ENCODE peak calls at places on chromosomes 1 and 21, in seven cellular contexts. F is IMR-90, L is neural progenitor cell, P is mesendoderm, T is mammary epithelial cell, K is fibroblast of lung, B is SK-N-SH. O is an unnamed sample.
A peak's percentile ranks its signal among the peaks of the same experiment; 100 is the strongest.

GRCh38 chr1:223887724-223888428 is 42.1 kb upstream of the TP53BP2 start:
- DNase-seq in F (peak; percentile 99), L (no peak), P (no peak), T (peak; percentile 74), K (peak; percentile 99), B (no peak), O (no peak)

GRCh38 chr1:202945483-202945882 is 12.6 kb downstream of the ADIPOR1 start:
- DNase-seq in F (no peak), L (no peak), P (no peak), T (no peak), K (no peak), B (no peak), O (no peak)

GRCh38 chr1:7177438-7178126 is 392.3 kb downstream of the CAMTA1 start:
- DNase-seq in F (no peak), L (peak; percentile 52), P (peak; percentile 49), T (no peak), K (no peak), B (no peak), O (no peak)

GRCh38 chr21:30268608-30269197 is 14.0 kb downstream of the KRTAP24-1 start:
- DNase-seq in F (no peak), L (peak; percentile 71), P (peak; percentile 77), T (no peak), K (no peak), B (peak; percentile 5), O (peak; percentile 22)

GRCh38 chr21:39033878-39034589 is 149.2 kb downstream of the PSMG1 start:
- DNase-seq in F (no peak), L (no peak), P (no peak), T (no peak), K (no peak), B (no peak), O (peak; percentile 94)

GRCh38 chr1:50699795-50700194 is 260.3 kb downstream of the FAF1 start:
- DNase-seq in F (no peak), L (no peak), P (no peak), T (no peak), K (no peak), B (no peak), O (no peak)

GRCh38 chr1:29675481-29676263 is 439.4 kb downstream of the PTPRU start:
- DNase-seq in F (no peak), L (no peak), P (peak; percentile 8), T (no peak), K (peak; percentile 35), B (no peak), O (peak; percentile 7)

GRCh38 chr21:43825936-43826622 is 36.7 kb downstream of the RRP1 start:
- DNase-seq in F (no peak), L (peak; percentile 43), P (peak; percentile 35), T (no peak), K (peak; percentile 7), B (peak; percentile 49), O (no peak)

GRCh38 chr1:114861384-114861783 is 6.7 kb downstream of the SYCP1 start:
- DNase-seq in F (no peak), L (no peak), P (no peak), T (no peak), K (no peak), B (no peak), O (no peak)

GRCh38 chr1:241749041-241749798 is 97.1 kb downstream of the WDR64 start:
- DNase-seq in F (no peak), L (no peak), P (no peak), T (peak; percentile 48), K (peak; percentile 44), B (no peak), O (no peak)

GRCh38 chr1:208231929-208232360 is 12.2 kb downstream of the PLXNA2 start:
- DNase-seq in F (peak; percentile 87), L (peak; percentile 31), P (peak; percentile 73), T (no peak), K (peak; percentile 80), B (peak; percentile 58), O (no peak)

GRCh38 chr1:23110391-23110790 is 58.3 kb downstream of the LUZP1 start:
- DNase-seq in F (no peak), L (no peak), P (no peak), T (no peak), K (no peak), B (no peak), O (no peak)

GRCh38 chr1:23114424-23115079 is 54.1 kb downstream of the LUZP1 start:
- DNase-seq in F (peak; percentile 40), L (no peak), P (no peak), T (peak; percentile 55), K (peak; percentile 55), B (no peak), O (no peak)

GRCh38 chr1:23108918-23109533 is 59.6 kb downstream of the LUZP1 start:
- DNase-seq in F (no peak), L (no peak), P (peak; percentile 67), T (no peak), K (no peak), B (no peak), O (no peak)

GRCh38 chr1:23116216-23116836 is 52.3 kb downstream of the LUZP1 start:
- DNase-seq in F (no peak), L (no peak), P (no peak), T (no peak), K (no peak), B (no peak), O (peak; percentile 12)

DNA sequence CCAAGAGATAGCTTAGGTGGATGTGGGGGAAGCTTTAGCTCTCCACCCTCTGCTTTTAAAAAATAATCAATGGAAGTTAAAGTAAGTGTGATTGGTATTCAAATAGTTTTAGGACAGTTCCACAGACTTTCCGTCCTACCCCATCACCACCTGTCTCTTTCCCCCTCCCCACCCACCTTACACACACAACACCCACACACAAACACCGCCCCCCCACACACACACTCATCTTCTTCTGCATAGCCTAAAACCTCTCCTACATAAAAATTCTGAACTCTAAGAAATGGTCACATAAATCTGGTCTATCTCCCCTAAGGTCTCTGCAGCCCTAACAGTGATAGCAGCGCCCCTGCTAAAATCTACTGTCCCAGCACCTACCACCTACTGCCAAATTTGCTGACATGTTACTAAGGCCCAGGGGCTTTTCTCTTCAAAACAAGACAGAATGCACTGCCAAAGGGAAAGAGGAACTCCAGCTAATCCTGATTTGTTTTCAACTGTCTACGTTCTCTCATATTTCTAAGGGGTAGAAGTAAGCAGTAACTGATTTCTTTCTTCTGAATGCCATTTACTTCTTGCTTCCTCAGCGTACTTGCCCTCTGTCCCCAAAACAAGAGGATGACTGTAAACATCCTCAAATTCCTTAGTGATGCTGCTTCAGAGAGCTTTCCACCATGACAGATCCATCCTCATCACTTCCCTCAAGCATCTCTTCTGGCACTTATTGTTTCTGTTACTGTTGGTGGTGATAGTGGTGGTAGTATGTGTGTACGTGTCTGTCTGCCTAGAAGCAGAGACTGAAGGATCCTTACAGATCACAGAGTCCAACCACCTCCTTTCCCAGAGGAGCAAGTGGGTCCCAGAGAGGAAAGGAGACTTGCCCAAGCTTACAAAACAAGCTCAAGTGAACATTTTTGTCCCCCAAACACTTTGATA is 56.8 kb downstream of the LUZP1 start:
- DNase-seq in F (peak; percentile 43), L (no peak), P (no peak), T (no peak), K (no peak), B (no peak), O (no peak)
- H3K4me1 ChIP-seq in F (peaks cover 11% of the 10 kb centered on the region), L (peaks cover 25% of the 10 kb centered on the region), P (no peaks in the 10 kb centered on the region), T (peaks cover 22% of the 10 kb centered on the region), K (peaks cover 9% of the 10 kb centered on the region), B (peaks cover 9% of the 10 kb centered on the region), O (no peaks in the 10 kb centered on the region)

DNA sequence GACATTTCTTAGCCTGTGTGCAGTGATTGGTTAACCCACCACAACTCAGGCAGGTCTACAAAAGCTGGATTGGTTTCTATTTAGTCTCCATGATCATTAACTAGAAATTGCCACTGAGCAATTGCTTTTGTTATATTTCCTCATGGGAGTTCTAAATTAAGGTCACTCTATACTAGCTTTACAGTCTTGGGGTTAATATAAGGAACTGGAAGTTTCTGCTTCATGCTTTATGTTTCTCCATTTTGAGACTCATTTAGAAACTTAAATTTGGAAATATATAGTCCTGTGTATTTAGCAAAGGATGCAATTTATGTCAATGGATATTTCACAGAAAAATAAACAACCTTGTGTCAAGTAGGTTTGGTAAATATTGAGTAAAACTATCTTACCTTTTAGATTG is 137.5 kb downstream of the HLX start:
- DNase-seq in F (no peak), L (no peak), P (no peak), T (no peak), K (no peak), B (no peak), O (no peak)
- H3K9ac ChIP-seq in F (no peak overlapping the region), L (no peak overlapping the region), P (no peak overlapping the region), T (no peak overlapping the region), K (no peak overlapping the region), B (no peak overlapping the region), O (no peak overlapping the region)

GRCh38 chr1:150259758-150260669 is 2.4 kb downstream of the CA14 start:
- DNase-seq in F (no peak), L (peak; percentile 90), P (peak; percentile 94), T (peak; percentile 56), K (peak; percentile 22), B (peak; percentile 21), O (peak; percentile 80)
- H3K27ac ChIP-seq in F (no peak overlapping the region), L (peak overlapping the region; percentile 83), P (peak overlapping the region; percentile 88), T (peak overlapping the region; percentile 19), K (no peak overlapping the region), B (no peak overlapping the region), O (peak overlapping the region; percentile 55)

GRCh38 chr1:209648931-209649776 is 3.1 kb downstream of the LAMB3 start:
- DNase-seq in F (peak; percentile 96), L (no peak), P (no peak), T (peak; percentile 81), K (peak; percentile 93), B (no peak), O (peak; percentile 59)
- H3K4me1 ChIP-seq in F (peaks cover 25% of the 10 kb centered on the region), L (peaks cover 4% of the 10 kb centered on the region), P (no peaks in the 10 kb centered on the region), T (peaks cover 50% of the 10 kb centered on the region), K (peaks cover 43% of the 10 kb centered on the region), B (peaks cover 66% of the 10 kb centered on the region), O (peaks cover 25% of the 10 kb centered on the region)

GRCh38 chr1:178724734-178725602 is at the start of gene RALGPS2:
- DNase-seq in F (peak; percentile 67), L (peak; percentile 95), P (peak; percentile 90), T (peak; percentile 80), K (peak; percentile 74), B (peak; percentile 96), O (peak; percentile 67)

GRCh38 chr1:178723541-178723940 is 1.5 kb upstream of the RALGPS2 start:
- DNase-seq in F (no peak), L (no peak), P (no peak), T (peak; percentile 2), K (peak; percentile 20), B (no peak), O (no peak)

GRCh38 chr1:178726545-178726944 is 1.5 kb downstream of the RALGPS2 start:
- DNase-seq in F (no peak), L (no peak), P (no peak), T (no peak), K (no peak), B (no peak), O (no peak)

GRCh38 chr1:178725603-178726517 is 816 bp downstream of the RALGPS2 start:
- DNase-seq in F (peak; percentile 84), L (peak; percentile 86), P (peak; percentile 96), T (peak; percentile 89), K (peak; percentile 92), B (peak; percentile 79), O (peak; percentile 91)

DNA sequence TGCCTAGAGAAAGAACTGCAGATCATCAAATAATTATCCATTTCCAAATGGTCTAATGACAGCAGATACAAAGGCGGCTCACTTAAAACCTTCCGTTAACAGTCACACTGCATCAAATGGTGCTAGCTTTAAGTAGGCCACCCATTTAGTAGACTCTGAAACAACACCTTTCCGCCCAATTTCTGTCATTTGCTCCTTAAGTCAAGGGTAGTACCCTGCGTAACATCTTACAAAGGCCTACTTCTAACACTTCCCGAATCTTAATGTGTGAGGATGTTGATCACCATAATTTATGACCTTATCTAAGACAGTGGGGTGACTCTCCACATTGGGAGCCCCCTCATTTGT is 684 bp upstream of the RALGPS2 start:
- DNase-seq in F (no peak), L (peak; percentile 9), P (no peak), T (no peak), K (no peak), B (no peak), O (no peak)
- H3K9ac ChIP-seq in F (peak overlapping the region; percentile 62), L (no peak overlapping the region), P (peak overlapping the region; percentile 70), T (no peak overlapping the region), K (no peak overlapping the region), B (peak overlapping the region; percentile 77), O (peak overlapping the region; percentile 98)

GRCh38 chr1:112390775-112391602 is 5.0 kb upstream of the CTTNBP2NL start:
- DNase-seq in F (peak; percentile 90), L (peak; percentile 95), P (peak; percentile 97), T (peak; percentile 88), K (peak; percentile 85), B (peak; percentile 84), O (peak; percentile 96)
- H3K27ac ChIP-seq in F (peak overlapping the region; percentile 75), L (no peak overlapping the region), P (no peak overlapping the region), T (peak overlapping the region; percentile 52), K (peak overlapping the region; percentile 61), B (peak overlapping the region; percentile 73), O (peak overlapping the region; percentile 87)